ENCODE peak calls at places on chromosomes 7 and 10, in seven cellular contexts. Q is Peyer's patch, W is ovary, L is heart left ventricle, J is A549, Z is uterus, R is gastrocnemius medialis. A is an unnamed sample.

GRCh38 chr10:47099445-47099844 is 188.2 kb downstream of the PTPN20 start:
- DNase-seq in Z (no peak), L (no peak), W (no peak), R (no peak), J (no peak), Q (no peak), A (no peak)

GRCh38 chr10:74293686-74294365 is 142.8 kb downstream of the ADK start:
- DNase-seq in R (no peak), Z (no peak), J (no peak), L (no peak), Q (no peak), W (no peak), A (peak)

GRCh38 chr10:116122664-116123063 is 150.3 kb downstream of the GFRA1 start:
- DNase-seq in Q (no peak), L (no peak), R (no peak), W (no peak), Z (no peak), J (no peak), A (no peak)

GRCh38 chr10:76998451-76998850 is 639.2 kb downstream of the KCNMA1 start:
- DNase-seq in W (no peak), J (no peak), R (no peak), L (no peak), Z (no peak), Q (no peak), A (no peak)

GRCh38 chr7:155798673-155799439 is 13.4 kb downstream of the SHH start:
- DNase-seq in R (no peak), Z (no peak), Q (no peak), L (peak), W (no peak), J (no peak), A (no peak)

GRCh38 chr10:60032723-60033122 is 126.4 kb upstream of the CCDC6 start:
- DNase-seq in J (peak), L (no peak), Z (no peak), Q (peak), W (no peak), R (peak), A (no peak)

GRCh38 chr10:103636996-103637395 is 143.5 kb downstream of the NEURL1 start:
- DNase-seq in J (no peak), W (no peak), R (no peak), Z (no peak), Q (no peak), L (no peak), A (no peak)

GRCh38 chr10:89327803-89328441 is at the start of gene IFIT3:
- DNase-seq in Q (peak), W (peak), R (peak), Z (peak), J (peak), L (no peak), A (no peak)

GRCh38 chr10:21720090-21720489 is 186.1 kb downstream of the MLLT10 start:
- DNase-seq in W (no peak), Z (no peak), L (no peak), Q (no peak), J (no peak), R (no peak), A (no peak)

GRCh38 chr10:133329401-133330202 is 7.1 kb downstream of the CALY start:
- DNase-seq in J (peak), Z (peak), R (peak), L (peak), W (peak), Q (peak), A (peak)

GRCh38 chr7:10731253-10731773 is 242.4 kb upstream of the PHF14 start:
- DNase-seq in Q (no peak), Z (no peak), W (no peak), L (no peak), J (no peak), R (no peak), A (no peak)

GRCh38 chr7:6423942-6424701 is 23.6 kb downstream of the DAGLB start:
- DNase-seq in W (no peak), L (peak), Q (no peak), J (peak), Z (no peak), R (peak), A (no peak)

GRCh38 chr10:26508016-26508415 is 69.9 kb downstream of the APBB1IP start:
- DNase-seq in Q (no peak), W (no peak), R (no peak), Z (no peak), L (no peak), J (no peak), A (no peak)

GRCh38 chr10:26513101-26513500 is 75.0 kb downstream of the APBB1IP start:
- DNase-seq in Z (no peak), Q (no peak), R (no peak), L (no peak), J (no peak), W (no peak), A (no peak)

GRCh38 chr10:26507441-26507840 is 69.3 kb downstream of the APBB1IP start:
- DNase-seq in W (no peak), Q (no peak), L (no peak), J (no peak), R (no peak), Z (no peak), A (no peak)

GRCh38 chr10:26505491-26505890 is 67.3 kb downstream of the APBB1IP start:
- DNase-seq in L (no peak), Z (no peak), W (no peak), Q (no peak), R (no peak), J (no peak), A (no peak)

GRCh38 chr10:26509311-26509710 is 71.2 kb downstream of the APBB1IP start:
- DNase-seq in R (no peak), J (no peak), L (no peak), Q (no peak), Z (no peak), W (no peak), A (no peak)
- TF ChIP-seq POLR2A in R (no peak), J (no peak), L (no peak), Q (no peak), Z (no peak), W (no peak), A (no peak)

GRCh38 chr10:123147635-123148413 is at the start of gene HMX2:
- DNase-seq in L (no peak), Z (no peak), W (no peak), J (no peak), R (no peak), Q (no peak), A (no peak)
- TF ChIP-seq POLR2A in L (no peak), Z (no peak), W (no peak), J (no peak), R (no peak), Q (no peak), A (no peak)

GRCh38 chr7:138716889-138717288 is 15.7 kb upstream of the SVOPL start:
- DNase-seq in R (no peak), W (no peak), L (no peak), Z (no peak), Q (no peak), J (no peak), A (no peak)
- TF ChIP-seq POLR2A in R (no peak), W (no peak), L (no peak), Z (no peak), Q (no peak), J (no peak), A (no peak)

GRCh38 chr10:79346012-79346340 is 1.3 kb upstream of the PPIF start:
- DNase-seq in W (peak), Q (no peak), R (no peak), L (no peak), Z (no peak), J (no peak), A (no peak)

GRCh38 chr10:79346388-79347225 is 662 bp upstream of the PPIF start:
- DNase-seq in L (no peak), Z (no peak), R (no peak), W (peak), J (no peak), Q (no peak), A (peak)

GRCh38 chr10:79348640-79348988 is 1.3 kb downstream of the PPIF start:
- DNase-seq in Z (no peak), J (no peak), L (no peak), Q (no peak), R (no peak), W (peak), A (peak)

GRCh38 chr10:79347894-79348639 is 798 bp downstream of the PPIF start:
- DNase-seq in R (peak), L (peak), Q (peak), Z (peak), W (peak), J (peak), A (peak)

DNA sequence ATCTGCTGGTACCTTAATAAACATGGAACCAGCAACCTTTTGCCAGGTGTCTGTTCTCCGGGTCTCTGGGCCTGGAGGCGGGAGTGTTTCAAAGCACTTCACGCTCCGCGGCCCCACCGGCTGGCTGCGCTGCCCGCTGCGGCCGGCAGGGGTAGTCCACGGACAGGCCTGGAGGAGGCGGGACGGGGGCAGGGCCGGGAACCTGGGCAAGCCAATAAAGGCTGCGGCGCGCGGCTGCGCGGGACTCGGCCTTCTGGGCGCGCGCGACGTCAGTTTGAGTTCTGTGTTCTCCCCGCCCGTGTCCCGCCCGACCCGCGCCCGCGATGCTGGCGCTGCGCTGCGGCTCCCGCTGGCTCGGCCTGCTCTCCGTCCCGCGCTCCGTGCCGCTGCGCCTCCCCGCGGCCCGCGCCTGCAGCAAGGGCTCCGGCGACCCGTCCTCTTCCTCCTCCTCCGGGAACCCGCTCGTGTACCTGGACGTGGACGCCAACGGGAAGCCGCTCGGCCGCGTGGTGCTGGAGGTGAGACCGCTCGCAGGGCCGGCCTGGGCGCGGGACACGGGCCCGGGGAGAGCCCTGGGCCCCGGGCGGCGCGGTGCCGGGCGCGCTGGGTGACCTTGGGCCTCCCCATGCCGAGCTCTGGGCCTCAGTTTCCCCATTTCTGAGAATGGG is at the start of gene PPIF:
- DNase-seq in Q (peak), W (peak), L (peak), J (peak), R (peak), Z (peak), A (peak)
- TF ChIP-seq POLR2A in Q (peak), W (peak), L (peak), J (peak), R (peak), Z (peak), A (no peak)

GRCh38 chr7:1532456-1533254 is 2.2 kb downstream of the MAFK start:
- DNase-seq in R (peak), Q (peak), J (peak), Z (peak), L (peak), W (peak), A (peak)

GRCh38 chr7:1530946-1531262 is 402 bp downstream of the MAFK start:
- DNase-seq in J (no peak), R (no peak), W (no peak), Q (no peak), Z (no peak), L (no peak), A (no peak)

GRCh38 chr7:1533255-1533568 is 2.7 kb downstream of the MAFK start:
- DNase-seq in Z (no peak), Q (no peak), W (peak), J (no peak), R (no peak), L (no peak), A (no peak)

GRCh38 chr7:1531979-1532455 is 1.5 kb downstream of the MAFK start:
- DNase-seq in Z (no peak), W (peak), L (no peak), R (no peak), Q (peak), J (no peak), A (no peak)

DNA sequence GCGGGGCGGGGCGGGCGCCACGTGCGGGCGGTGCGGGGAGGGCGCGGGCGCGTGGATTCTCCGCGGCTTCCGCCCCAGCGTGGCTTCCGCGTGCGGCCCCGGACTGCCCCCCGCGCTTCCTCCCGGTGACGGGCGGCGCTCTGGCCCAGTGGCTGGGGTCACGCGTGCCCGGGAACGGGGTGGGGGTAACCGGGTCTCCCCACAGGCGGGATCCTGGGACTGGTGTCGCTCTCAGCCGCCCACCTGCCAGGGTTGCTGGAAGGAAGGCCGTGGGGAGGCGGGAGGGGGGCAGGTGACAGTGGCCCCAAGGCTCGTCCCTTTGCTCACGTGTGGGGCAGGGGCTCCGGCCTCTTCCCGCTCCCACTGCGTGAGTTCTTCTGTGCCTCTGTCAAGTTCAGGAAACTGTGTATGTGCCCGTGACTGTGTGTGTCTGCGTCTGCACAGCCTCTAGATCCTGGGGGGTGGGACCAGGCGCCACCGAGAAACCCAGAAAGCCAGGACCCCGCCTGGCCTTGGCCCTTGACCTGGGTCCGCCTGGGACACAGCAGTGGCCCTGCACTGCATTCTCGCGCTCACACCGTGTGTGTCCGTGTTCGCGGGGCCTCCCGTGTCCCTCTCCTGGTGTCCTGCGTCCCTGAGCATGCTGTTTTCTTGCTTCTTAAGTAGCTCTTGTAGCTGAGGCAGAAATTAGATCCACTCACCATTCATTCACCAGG is 919 bp downstream of the MAFK start:
- DNase-seq in R (peak), Z (peak), W (peak), Q (peak), L (peak), J (no peak), A (peak)
- TF ChIP-seq POLR2A in R (peak), Z (peak), W (peak), Q (no peak), L (no peak), J (peak), A (no peak)

GRCh38 chr10:63267414-63268138 is 134.4 kb downstream of the NRBF2 start:
- DNase-seq in Q (no peak), Z (no peak), J (peak), R (no peak), L (no peak), W (no peak), A (no peak)
- TF ChIP-seq POLR2A in Q (no peak), Z (no peak), J (no peak), R (peak), L (no peak), W (no peak), A (no peak)

GRCh38 chr10:102407641-102407943 is 11.0 kb downstream of the PSD start:
- DNase-seq in J (no peak), R (no peak), Q (no peak), L (no peak), Z (no peak), W (no peak), A (no peak)
- TF ChIP-seq POLR2A in J (no peak), R (no peak), Q (no peak), L (no peak), Z (no peak), W (no peak), A (no peak)

GRCh38 chr10:71817831-71818268 is 33.2 kb downstream of the PSAP start:
- DNase-seq in J (no peak), L (peak), R (peak), W (no peak), Z (no peak), Q (no peak), A (peak)

GRCh38 chr10:71818674-71819260 is 32.3 kb downstream of the PSAP start:
- DNase-seq in R (no peak), Q (no peak), Z (no peak), J (no peak), W (no peak), L (no peak), A (no peak)

GRCh38 chr10:71820966-71821365 is 30.1 kb downstream of the PSAP start:
- DNase-seq in Q (no peak), W (no peak), Z (no peak), L (no peak), J (no peak), R (no peak), A (no peak)

GRCh38 chr10:71819479-71819878 is 31.6 kb downstream of the PSAP start:
- DNase-seq in L (no peak), J (no peak), R (no peak), Q (no peak), W (no peak), Z (no peak), A (no peak)

GRCh38 chr10:71819985-71820384 is 31.1 kb downstream of the PSAP start:
- DNase-seq in J (no peak), Z (no peak), Q (no peak), W (no peak), L (no peak), R (no peak), A (no peak)
- TF ChIP-seq POLR2A in J (no peak), Z (no peak), Q (no peak), W (no peak), L (no peak), R (no peak), A (no peak)